ENCODE peak calls at places on chromosomes 1 and 21, in seven cellular contexts. U is adipocyte; C is CD8-positive, alpha-beta T cell; Y is lung; O is body of pancreas; V is iPS DF 6.9; E is BJ. X is an unnamed sample. For H3K36me3, the result is how much of the 10 kb centered on the place peaks cover.

GRCh38 chr1:24932284-24932683 is 2.2 kb upstream of the RUNX3 start:
- DNase-seq in E (no peak), V (no peak), C (peak), Y (no peak), O (peak), U (peak), X (no peak)

GRCh38 chr1:77238463-77238862 is 19.2 kb upstream of the PIGK start:
- DNase-seq in E (no peak), O (no peak), Y (no peak), U (no peak), V (no peak), C (no peak), X (no peak)

GRCh38 chr1:16162163-16162822 is 6.4 kb upstream of the EPHA2 start:
- DNase-seq in Y (no peak), O (no peak), C (peak), V (no peak), U (no peak), E (no peak), X (no peak)

GRCh38 chr1:99766378-99766800 is at the start of gene FRRS1:
- DNase-seq in U (peak), C (peak), V (peak), Y (peak), E (peak), O (peak), X (peak)

GRCh38 chr1:109777436-109777835 is 13.7 kb upstream of the EPS8L3 start:
- DNase-seq in Y (no peak), O (no peak), V (no peak), E (no peak), C (no peak), U (no peak), X (no peak)

GRCh38 chr1:27663735-27664119 is 8.3 kb downstream of the IFI6 start:
- DNase-seq in C (no peak), V (no peak), U (no peak), E (no peak), O (no peak), Y (no peak), X (no peak)

GRCh38 chr1:167082511-167083027 is 7.6 kb downstream of the GPA33 start:
- DNase-seq in O (peak), C (no peak), U (no peak), Y (peak), V (no peak), E (no peak), X (no peak)

GRCh38 chr1:224170748-224171478 is 12.1 kb upstream of the DEGS1 start:
- DNase-seq in E (no peak), U (peak), C (no peak), V (no peak), Y (peak), O (no peak), X (no peak)

GRCh38 chr1:173093721-173094450 is 43.1 kb upstream of the TNFSF18 start:
- DNase-seq in C (no peak), V (no peak), E (no peak), U (peak), Y (no peak), O (no peak), X (no peak)

GRCh38 chr1:190168116-190168515 is 309.5 kb downstream of the BRINP3 start:
- DNase-seq in E (no peak), V (no peak), U (peak), Y (no peak), O (no peak), C (no peak), X (no peak)

GRCh38 chr1:203580733-203581132 is 45.9 kb upstream of the ATP2B4 start:
- DNase-seq in E (no peak), Y (no peak), U (no peak), C (no peak), O (no peak), V (no peak), X (no peak)

GRCh38 chr1:248045209-248045608 is 1.4 kb upstream of the OR2L3 start:
- DNase-seq in O (no peak), V (no peak), Y (no peak), E (no peak), U (no peak), C (no peak), X (no peak)

GRCh38 chr21:36478207-36478701 is 1.7 kb downstream of the CLDN14 start:
- DNase-seq in O (no peak), C (no peak), E (peak), Y (no peak), V (no peak), U (peak), X (no peak)

GRCh38 chr1:192788184-192788583 is 20.7 kb upstream of the RGS2 start:
- DNase-seq in C (no peak), U (peak), V (no peak), Y (no peak), O (no peak), E (peak), X (no peak)

GRCh38 chr1:229753764-229754553 is 127.9 kb downstream of the URB2 start:
- DNase-seq in Y (no peak), U (no peak), C (no peak), V (no peak), E (no peak), O (peak), X (no peak)

GRCh38 chr1:34904236-34905097 is 25.0 kb downstream of the DLGAP3 start:
- DNase-seq in Y (no peak), O (no peak), C (no peak), U (no peak), V (no peak), E (no peak), X (no peak)

GRCh38 chr1:181324797-181325616 is 158.3 kb upstream of the CACNA1E start:
- DNase-seq in U (no peak), V (no peak), C (peak), O (no peak), Y (no peak), E (no peak), X (no peak)

GRCh38 chr21:31624961-31625491 is 34.5 kb upstream of the SOD1 start:
- DNase-seq in C (no peak), V (no peak), E (no peak), O (no peak), Y (no peak), U (no peak), X (no peak)

GRCh38 chr1:35178874-35179380 is 14.0 kb downstream of the SFPQ start:
- DNase-seq in C (no peak), Y (no peak), V (no peak), U (no peak), E (no peak), O (no peak), X (no peak)

GRCh38 chr1:230112131-230112701 is 45.2 kb downstream of the GALNT2 start:
- DNase-seq in C (no peak), V (no peak), Y (peak), O (no peak), U (no peak), E (no peak), X (no peak)

GRCh38 chr21:16169102-16169511 is 439.3 kb downstream of the USP25 start:
- DNase-seq in O (no peak), U (peak), V (no peak), E (peak), Y (no peak), C (no peak), X (no peak)

GRCh38 chr1:162276493-162276892 is 100.2 kb downstream of the SPATA46 start:
- DNase-seq in O (no peak), Y (no peak), V (no peak), U (peak), C (no peak), E (no peak), X (peak)

GRCh38 chr1:239574112-239574511 is 187.7 kb downstream of the CHRM3 start:
- DNase-seq in V (no peak), U (no peak), E (no peak), C (no peak), Y (no peak), O (no peak), X (no peak)

GRCh38 chr1:14138627-14139026 is 438.6 kb downstream of the PRDM2 start:
- DNase-seq in E (no peak), O (no peak), V (no peak), C (no peak), Y (no peak), U (no peak), X (no peak)

GRCh38 chr1:154478013-154478412 is 24.0 kb upstream of the TDRD10 start:
- DNase-seq in O (no peak), U (no peak), E (no peak), C (no peak), Y (no peak), V (no peak), X (no peak)

GRCh38 chr21:21612446-21612845 is 614.2 kb downstream of the NCAM2 start:
- DNase-seq in U (peak), C (no peak), E (peak), V (no peak), Y (no peak), O (no peak), X (no peak)

GRCh38 chr1:33928256-33928655 is 64.4 kb downstream of the HMGB4 start:
- DNase-seq in E (no peak), V (no peak), Y (no peak), U (no peak), C (no peak), O (no peak), X (no peak)

GRCh38 chr1:156660752-156661112 is 16.5 kb downstream of the NES start:
- DNase-seq in C (no peak), Y (no peak), E (no peak), U (no peak), O (no peak), V (no peak), X (no peak)

GRCh38 chr1:211323156-211324063 is 3.2 kb upstream of the TRAF5 start:
- DNase-seq in U (peak), Y (no peak), O (peak), C (peak), V (peak), E (no peak), X (peak)

GRCh38 chr1:11279630-11280029 is 6.6 kb downstream of the UBIAD1 start:
- DNase-seq in C (no peak), V (no peak), U (no peak), Y (no peak), E (no peak), O (no peak), X (no peak)

GRCh38 chr1:45979074-45979777 is 153.2 kb downstream of the PIK3R3 start:
- DNase-seq in E (no peak), U (peak), O (no peak), Y (no peak), V (no peak), C (no peak), X (no peak)

GRCh38 chr1:100445565-100445964 is 92.4 kb upstream of the GPR88 start:
- DNase-seq in O (no peak), U (no peak), C (no peak), Y (no peak), V (no peak), E (no peak), X (no peak)

GRCh38 chr1:147627435-147628110 is 42.8 kb downstream of the ACP6 start:
- DNase-seq in E (no peak), C (peak), O (peak), U (peak), Y (peak), V (peak), X (peak)

GRCh38 chr1:241837901-241838300 is 10.1 kb upstream of the EXO1 start:
- DNase-seq in V (no peak), O (no peak), U (peak), Y (no peak), E (peak), C (no peak), X (no peak)

GRCh38 chr21:45407629-45408247 is 2.8 kb downstream of the COL18A1 start:
- DNase-seq in C (no peak), E (no peak), Y (no peak), V (no peak), U (no peak), O (no peak), X (no peak)

GRCh38 chr1:93676424-93676823 is 5.2 kb downstream of the BCAR3 start:
- DNase-seq in V (no peak), U (no peak), O (no peak), E (no peak), C (no peak), Y (no peak), X (no peak)

GRCh38 chr1:11690132-11690668 is 1.3 kb upstream of the DRAXIN start:
- DNase-seq in E (no peak), C (no peak), O (no peak), Y (no peak), U (no peak), V (no peak), X (no peak)

GRCh38 chr1:1144843-1145546 is 28.7 kb upstream of the TTLL10 start:
- DNase-seq in E (no peak), V (no peak), C (no peak), O (no peak), U (no peak), Y (no peak), X (no peak)
- H3K4me3 ChIP-seq in E (no peak), V (no peak), C (no peak), O (no peak), U (no peak), Y (no peak), X (no peak)

DNA sequence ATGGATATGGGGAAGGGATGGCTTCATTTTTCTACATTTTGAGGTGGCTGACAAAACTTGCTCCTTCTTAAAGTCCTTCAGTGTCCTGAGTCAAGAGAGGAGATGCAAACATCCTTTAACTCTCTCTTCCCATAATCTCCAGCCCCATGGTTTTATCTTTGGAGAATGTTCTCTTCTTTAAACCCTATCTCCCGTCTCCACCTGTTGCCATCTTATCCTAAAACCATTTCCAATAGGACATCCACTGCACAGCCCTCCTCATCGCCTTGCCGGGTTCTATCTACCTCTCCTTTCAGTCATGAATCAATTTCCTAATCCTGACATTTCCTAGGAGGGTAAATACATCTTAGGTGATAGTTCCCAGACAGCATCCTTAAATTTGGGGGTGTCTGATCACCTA is 44.2 kb upstream of the KCNE2 start:
- DNase-seq in V (no peak), O (no peak), U (no peak), C (no peak), Y (no peak), E (no peak), X (no peak)
- H3K36me3 ChIP-seq in V (under half), O (under half), U (under half), C (under half), Y (under half), E (under half), X (under half)

DNA sequence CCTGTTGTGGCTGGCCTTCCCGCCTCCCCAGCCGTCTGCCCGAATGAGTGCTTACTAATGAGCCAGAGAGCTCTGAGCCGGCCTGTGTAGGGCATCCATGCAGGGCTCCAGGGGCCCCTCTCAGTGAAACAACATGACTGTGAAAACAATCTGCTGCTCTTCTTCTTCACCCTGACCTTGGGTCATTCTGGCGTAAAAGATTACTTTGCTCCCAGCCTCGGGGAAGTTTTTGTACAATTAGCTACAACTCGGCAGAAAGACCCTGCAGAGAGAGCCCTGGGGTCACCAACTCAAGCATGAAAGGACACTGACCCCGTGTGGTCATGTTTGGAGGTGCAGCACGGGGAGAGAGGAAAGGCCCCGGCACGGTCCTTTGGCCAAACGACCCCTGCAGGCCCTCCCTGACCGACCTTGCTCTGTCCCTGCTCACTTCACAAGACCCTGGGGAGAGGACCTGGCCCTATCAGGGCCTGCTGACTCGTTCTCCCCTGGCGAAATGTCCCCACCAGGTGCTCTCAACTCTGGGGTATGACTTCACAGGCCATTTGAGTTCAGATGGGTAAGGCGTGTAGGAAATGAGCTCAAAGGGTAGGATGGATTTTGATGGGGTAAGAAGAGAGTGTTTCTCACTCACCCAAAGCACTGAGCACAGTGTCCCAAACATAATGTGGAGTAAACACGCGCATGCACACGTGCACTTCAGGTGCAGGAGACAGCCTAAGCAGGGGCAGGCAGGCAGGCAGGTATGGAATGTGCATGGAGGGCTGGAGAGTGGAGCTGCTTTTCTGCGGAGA is 22.9 kb upstream of the FAM20B start:
- DNase-seq in V (peak), U (peak), C (peak), O (peak), E (no peak), Y (peak), X (peak)
- H3K4me3 ChIP-seq in V (no peak), U (no peak), C (no peak), O (no peak), E (no peak), Y (no peak), X (no peak)

DNA sequence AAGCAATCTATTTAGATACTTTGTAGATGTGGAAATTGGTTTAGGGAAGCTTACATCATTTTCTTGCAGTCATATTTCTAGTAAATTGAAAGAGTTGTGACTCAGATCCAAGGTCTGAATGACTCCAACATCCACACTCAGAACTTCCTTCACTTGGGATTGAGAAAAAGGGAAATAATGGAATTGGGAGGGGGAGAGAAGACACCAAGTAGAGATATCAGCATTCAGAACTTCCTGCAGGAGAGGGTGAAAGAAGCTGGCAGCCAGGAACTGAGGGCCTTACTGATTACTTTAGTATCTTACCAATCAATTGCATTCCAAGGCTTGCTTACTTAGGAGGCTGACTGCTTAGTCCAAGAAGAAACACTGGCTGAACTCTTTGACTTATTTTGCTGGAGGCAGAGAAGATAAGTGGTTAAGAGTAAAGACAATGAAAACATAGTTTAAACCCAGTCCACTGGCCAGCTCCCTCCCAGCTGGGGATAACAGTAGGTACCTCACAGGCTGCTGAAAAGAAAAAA is 21.7 kb downstream of the APP start:
- DNase-seq in E (no peak), C (no peak), V (no peak), U (peak), Y (no peak), O (no peak), X (no peak)
- H3K36me3 ChIP-seq in E (under half), C (under half), V (under half), U (under half), Y (under half), O (under half), X (under half)

X was measured in prostate gland.